ENCODE peak calls at places on chromosomes 16 and 17, in five cellular contexts. H, L, J, K and V are unnamed samples.
A peak's percentile ranks its signal among the peaks of the same experiment; 100 is the strongest.

GRCh38 chr16:84618428-84619102 is 687 bp upstream of the COTL1 start:
- DNase-seq in K (peak; percentile 82), J (peak; percentile 92), L (no peak), H (no peak), V (no peak)

GRCh38 chr17:50661795-50662391 is 27.2 kb downstream of the ABCC3 start:
- DNase-seq in K (peak; percentile 70), J (peak; percentile 89), H (no peak), L (no peak), V (no peak)

GRCh38 chr16:75455677-75456076 is 8.8 kb downstream of the TMEM170A start:
- DNase-seq in H (no peak), K (no peak), L (no peak), J (no peak), V (no peak)

GRCh38 chr16:2473999-2474876 is 689 bp upstream of the TBC1D24 start:
- DNase-seq in L (peak; percentile 55), J (peak; percentile 37), H (no peak), K (peak; percentile 17), V (no peak)

GRCh38 chr17:50361561-50362480 is 11.2 kb downstream of the MRPL27 start:
- DNase-seq in K (no peak), H (peak; percentile 31), L (peak; percentile 50), J (peak; percentile 82), V (peak; percentile 62)

GRCh38 chr17:83056583-83057396 is 22.6 kb upstream of the METRNL start:
- DNase-seq in K (no peak), L (peak; percentile 2), H (peak; percentile 77), J (no peak), V (peak; percentile 84)

GRCh38 chr16:82855471-82855870 is 228.7 kb downstream of the CDH13 start:
- DNase-seq in H (no peak), J (no peak), L (no peak), K (no peak), V (no peak)

GRCh38 chr16:81939164-81940067 is 71.9 kb downstream of the SDR42E1 start:
- DNase-seq in L (no peak), H (no peak), K (no peak), J (no peak), V (no peak)

GRCh38 chr17:73013816-73014663 is 78.4 kb downstream of the SLC39A11 start:
- DNase-seq in L (no peak), H (no peak), J (no peak), K (no peak), V (peak; percentile 47)

GRCh38 chr16:31072540-31073072 is 1.4 kb downstream of the ZNF668 start:
- DNase-seq in J (peak; percentile 45), L (no peak), K (no peak), H (no peak), V (no peak)

GRCh38 chr17:489758-490329 is 137.2 kb upstream of the RPH3AL start:
- DNase-seq in H (no peak), L (peak; percentile 50), J (peak; percentile 33), K (no peak), V (no peak)

GRCh38 chr17:40070895-40071719 is 8.3 kb downstream of the THRA start:
- DNase-seq in J (no peak), K (no peak), H (peak; percentile 85), L (no peak), V (no peak)

GRCh38 chr17:41082565-41083136 is 1.3 kb upstream of the KRTAP4-7 start:
- DNase-seq in L (no peak), K (no peak), H (no peak), J (no peak), V (no peak)

GRCh38 chr16:87874639-87875472 is 5.5 kb upstream of the SLC7A5 start:
- DNase-seq in K (no peak), L (peak; percentile 83), J (no peak), H (no peak), V (no peak)

GRCh38 chr17:82690786-82691489 is 7.6 kb downstream of the RAB40B start:
- DNase-seq in K (no peak), J (no peak), L (no peak), H (no peak), V (no peak)